ENCODE peak calls at places on chromosomes 4 and X, in four cellular contexts. One of them, this sample, is unnamed.
A peak's percentile ranks its signal among the peaks of the same experiment; 100 is the strongest.

GRCh38 chrX:2185341-2186082 is 315.3 kb downstream of the DHRSX start:
- DNase-seq in neural progenitor cell: no peak
- DNase-seq in HepG2: no peak
- DNase-seq in astrocyte: no peak
- DNase-seq in this sample: no peak

GRCh38 chrX:30570505-30570904 is 7.1 kb downstream of the TASL start:
- DNase-seq in neural progenitor cell: no peak
- DNase-seq in HepG2: peak; percentile 2
- DNase-seq in astrocyte: no peak
- DNase-seq in this sample: peak; percentile 15

GRCh38 chrX:64758047-64758446 is 218.2 kb downstream of the ZC4H2 start:
- DNase-seq in neural progenitor cell: no peak
- DNase-seq in HepG2: no peak
- DNase-seq in astrocyte: no peak
- DNase-seq in this sample: no peak

GRCh38 chr4:114077610-114078009 is 98.2 kb upstream of the ARSJ start:
- DNase-seq in neural progenitor cell: no peak
- DNase-seq in HepG2: no peak
- DNase-seq in astrocyte: peak; percentile 97
- DNase-seq in this sample: peak; percentile 81

GRCh38 chr4:41369680-41370079 is 113.0 kb downstream of the UCHL1 start:
- DNase-seq in neural progenitor cell: no peak
- DNase-seq in HepG2: no peak
- DNase-seq in astrocyte: peak; percentile 22
- DNase-seq in this sample: peak; percentile 4

GRCh38 chr4:138348055-138348454 is 105.9 kb upstream of the SLC7A11 start:
- DNase-seq in neural progenitor cell: no peak
- DNase-seq in HepG2: peak; percentile 80
- DNase-seq in astrocyte: no peak
- DNase-seq in this sample: no peak

GRCh38 chr4:8869879-8870646 is 1.6 kb downstream of the HMX1 start:
- DNase-seq in neural progenitor cell: peak; percentile 2
- DNase-seq in HepG2: no peak
- DNase-seq in astrocyte: no peak
- DNase-seq in this sample: no peak

GRCh38 chr4:54585321-54586000 is 72.3 kb upstream of the KIT start:
- DNase-seq in neural progenitor cell: no peak
- DNase-seq in HepG2: no peak
- DNase-seq in astrocyte: peak; percentile 34
- DNase-seq in this sample: peak; percentile 76

GRCh38 chr4:94995684-94996394 is 238.1 kb downstream of the BMPR1B start:
- DNase-seq in neural progenitor cell: peak; percentile 82
- DNase-seq in HepG2: no peak
- DNase-seq in astrocyte: peak; percentile 61
- DNase-seq in this sample: peak; percentile 12

GRCh38 chrX:134670241-134670811 is 12.1 kb upstream of the PLAC1 start:
- DNase-seq in neural progenitor cell: peak; percentile 3
- DNase-seq in HepG2: peak; percentile 30
- DNase-seq in astrocyte: peak; percentile 89
- DNase-seq in this sample: peak; percentile 87

GRCh38 chrX:127302841-127303240 is 483.3 kb downstream of the PRR32 start:
- DNase-seq in neural progenitor cell: no peak
- DNase-seq in HepG2: no peak
- DNase-seq in astrocyte: no peak
- DNase-seq in this sample: no peak

GRCh38 chr4:139710073-139710472 is 44.5 kb downstream of the MGST2 start:
- DNase-seq in neural progenitor cell: no peak
- DNase-seq in HepG2: no peak
- DNase-seq in astrocyte: peak; percentile 84
- DNase-seq in this sample: no peak

DNA sequence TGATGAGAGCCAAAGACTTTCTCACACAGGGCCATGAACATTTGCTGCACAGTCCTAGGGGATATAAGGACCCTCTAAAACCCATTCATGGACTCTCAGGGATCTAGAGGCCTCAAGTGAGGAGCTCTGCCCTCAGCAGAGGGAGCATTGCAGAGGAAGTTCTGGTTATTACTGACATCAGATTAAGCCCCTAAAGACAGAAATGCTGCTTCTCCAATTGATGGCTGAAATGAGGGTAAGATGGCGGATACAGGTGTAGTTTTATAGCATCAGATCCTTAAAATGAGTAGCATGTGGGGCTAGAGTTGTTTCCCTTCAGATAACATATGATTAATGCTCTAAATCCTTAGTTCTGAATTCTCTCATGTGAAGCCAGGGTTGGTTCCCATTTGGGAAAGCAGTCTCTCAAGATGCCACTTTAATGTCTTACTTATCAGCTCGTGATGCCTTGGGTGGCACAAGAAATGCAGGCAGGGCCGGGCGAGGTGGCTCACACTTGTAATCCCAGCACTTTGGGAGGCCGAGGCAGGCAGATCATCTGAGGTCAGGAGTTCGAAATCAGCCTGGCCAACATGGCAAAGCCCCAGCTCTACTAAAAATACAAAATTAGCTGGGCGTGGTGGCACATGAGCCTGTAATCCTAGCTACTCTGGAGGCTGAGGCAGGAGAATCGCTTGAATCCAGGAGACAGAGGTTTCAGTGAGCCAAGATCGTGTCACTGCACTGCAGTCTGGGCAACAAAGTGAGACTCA is 7.9 kb downstream of the RHOH start:
- DNase-seq in neural progenitor cell: no peak
- DNase-seq in HepG2: no peak
- DNase-seq in astrocyte: no peak
- DNase-seq in this sample: no peak
- H3K9ac ChIP-seq in neural progenitor cell: no peak overlapping the region
- H3K9ac ChIP-seq in HepG2: no peak overlapping the region
- H3K9ac ChIP-seq in astrocyte: no peak overlapping the region
- H3K9ac ChIP-seq in this sample: no peak overlapping the region

DNA sequence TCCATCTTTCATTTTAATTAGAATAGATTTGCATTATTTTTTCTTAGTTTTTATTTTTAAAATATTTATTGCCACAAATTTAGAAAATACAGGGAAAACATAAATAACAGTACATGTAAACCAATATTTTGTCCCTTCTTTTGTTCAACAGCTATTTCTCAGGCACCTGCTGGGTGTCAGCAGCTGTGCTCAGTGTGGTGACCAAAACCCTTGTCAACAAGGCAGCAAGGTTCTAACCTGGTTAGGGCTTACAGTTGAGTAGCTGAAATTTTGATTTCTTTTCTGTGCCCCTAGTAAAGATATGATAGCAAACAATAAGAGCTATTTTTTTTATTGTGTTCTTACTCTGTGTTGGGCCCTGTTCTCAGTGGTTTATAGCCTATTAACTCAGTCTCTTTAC is 128.1 kb downstream of the PTTG2 start:
- DNase-seq in neural progenitor cell: no peak
- DNase-seq in HepG2: no peak
- DNase-seq in astrocyte: no peak
- DNase-seq in this sample: no peak
- H3K4me1 ChIP-seq in neural progenitor cell: peaks cover 12% of the 10 kb centered on the region
- H3K4me1 ChIP-seq in HepG2: peaks cover 36% of the 10 kb centered on the region
- H3K4me1 ChIP-seq in astrocyte: peaks cover 4% of the 10 kb centered on the region
- H3K4me1 ChIP-seq in this sample: no peaks in the 10 kb centered on the region

DNA sequence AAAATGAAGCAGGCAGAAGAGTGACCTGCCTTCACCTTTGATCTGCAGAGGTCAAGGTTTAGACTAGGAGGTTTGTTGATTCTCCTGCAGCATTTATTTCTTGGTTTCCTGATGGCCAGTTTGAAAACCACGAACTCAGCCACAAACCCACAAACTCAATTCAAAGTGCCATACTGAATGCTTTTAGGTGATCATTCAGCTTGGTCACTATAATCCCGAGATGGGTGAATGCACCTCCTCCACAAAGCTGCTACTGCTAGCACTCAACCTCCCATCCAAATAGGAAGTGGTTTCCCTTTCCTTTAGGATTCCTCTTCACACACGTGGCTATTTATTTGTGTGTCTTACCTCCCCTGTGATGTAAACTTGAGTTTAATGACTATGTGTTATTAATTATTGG is 225.2 kb downstream of the MID1 start:
- DNase-seq in neural progenitor cell: no peak
- DNase-seq in HepG2: no peak
- DNase-seq in astrocyte: no peak
- DNase-seq in this sample: no peak
- H3K9ac ChIP-seq in neural progenitor cell: no peak overlapping the region
- H3K9ac ChIP-seq in HepG2: no peak overlapping the region
- H3K9ac ChIP-seq in astrocyte: no peak overlapping the region
- H3K9ac ChIP-seq in this sample: no peak overlapping the region

GRCh38 chrX:124507276-124507675 is 160.9 kb downstream of the SH2D1A start:
- DNase-seq in neural progenitor cell: no peak
- DNase-seq in HepG2: no peak
- DNase-seq in astrocyte: peak; percentile 0
- DNase-seq in this sample: peak; percentile 51
- H3K4me1 ChIP-seq in neural progenitor cell: peaks cover 7% of the 10 kb centered on the region
- H3K4me1 ChIP-seq in HepG2: no peaks in the 10 kb centered on the region
- H3K4me1 ChIP-seq in astrocyte: no peaks in the 10 kb centered on the region
- H3K4me1 ChIP-seq in this sample: no peaks in the 10 kb centered on the region

DNA sequence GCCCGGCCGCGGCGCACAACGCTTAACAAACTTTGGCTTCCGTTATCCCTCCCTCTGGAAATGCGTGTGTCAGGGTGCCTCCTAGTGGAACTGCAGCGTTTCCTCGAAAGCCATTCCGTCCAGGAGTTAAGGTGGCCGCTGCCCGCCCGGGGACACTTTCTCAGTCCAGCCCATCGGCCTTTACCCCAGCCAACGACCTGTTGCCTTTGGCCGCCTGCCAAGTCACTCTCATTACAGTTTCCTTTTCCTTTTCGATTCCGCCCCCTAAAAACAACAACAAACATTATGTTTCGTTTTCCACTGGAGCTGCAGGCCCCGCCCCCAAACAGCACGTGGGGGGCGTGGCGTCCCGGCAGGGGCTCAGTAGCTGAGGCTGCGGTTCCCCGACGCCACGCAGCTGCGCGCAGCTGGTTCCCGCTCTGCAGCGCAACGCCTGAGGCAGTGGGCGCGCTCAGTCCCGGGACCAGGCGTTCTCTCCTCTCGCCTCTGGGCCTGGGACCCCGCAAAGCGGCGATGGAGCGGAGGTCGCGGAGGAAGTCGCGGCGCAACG is at the start of gene HERC5:
- DNase-seq in neural progenitor cell: peak; percentile 93
- DNase-seq in HepG2: peak; percentile 74
- DNase-seq in astrocyte: peak; percentile 81
- DNase-seq in this sample: peak; percentile 97
- H3K9ac ChIP-seq in neural progenitor cell: no peak within 1 kb of the TSS
- H3K9ac ChIP-seq in HepG2: no peak within 1 kb of the TSS
- H3K9ac ChIP-seq in astrocyte: peak within 1 kb of the TSS; percentile 34
- H3K9ac ChIP-seq in this sample: peak within 1 kb of the TSS; percentile 64

GRCh38 chrX:96052078-96052477 is 632.6 kb upstream of the DIAPH2 start:
- DNase-seq in neural progenitor cell: no peak
- DNase-seq in HepG2: no peak
- DNase-seq in astrocyte: no peak
- DNase-seq in this sample: no peak
- H3K4me1 ChIP-seq in neural progenitor cell: no peaks in the 10 kb centered on the region
- H3K4me1 ChIP-seq in HepG2: no peaks in the 10 kb centered on the region
- H3K4me1 ChIP-seq in astrocyte: no peaks in the 10 kb centered on the region
- H3K4me1 ChIP-seq in this sample: no peaks in the 10 kb centered on the region